ENCODE peak calls at places on chromosomes 6 and 20, in six cellular contexts. W is Peyer's patch, T is A549, X is tibial nerve, R is ovary, P is spleen. C is an unnamed sample. For H3K4me1, the result is how much of the 10 kb centered on the place peaks cover.

GRCh38 chr20:14696937-14697336 is 359.5 kb upstream of the FLRT3 start:
- DNase-seq in W (no peak), T (no peak), P (no peak), X (no peak), R (no peak), C (no peak)

GRCh38 chr20:5863040-5863811 is 87.1 kb downstream of the TRMT6 start:
- DNase-seq in W (no peak), T (no peak), R (peak), P (peak), X (no peak), C (peak)

GRCh38 chr20:59515013-59515905 is 89.1 kb upstream of the PHACTR3 start:
- DNase-seq in P (no peak), W (peak), T (peak), X (peak), R (peak), C (peak)

GRCh38 chr20:54132612-54133433 is 41.0 kb downstream of the CYP24A1 start:
- DNase-seq in T (peak), R (no peak), X (peak), P (no peak), W (no peak), C (peak)

GRCh38 chr6:117783280-117783679 is 108.0 kb downstream of the NUS1 start:
- DNase-seq in R (no peak), W (no peak), P (no peak), T (no peak), X (no peak), C (no peak)

GRCh38 chr20:34111057-34111711 is 859 bp downstream of the EIF2S2 start:
- DNase-seq in T (no peak), X (peak), P (peak), W (no peak), R (no peak), C (no peak)

GRCh38 chr6:109299695-109300564 is 82.3 kb downstream of the CD164 start:
- DNase-seq in T (no peak), W (no peak), X (no peak), R (no peak), P (no peak), C (peak)

GRCh38 chr6:1381397-1382330 is 7.7 kb upstream of the FOXF2 start:
- DNase-seq in X (peak), R (no peak), P (peak), T (no peak), W (peak), C (no peak)

GRCh38 chr6:144094731-144095133 is 641 bp downstream of the SF3B5 start:
- DNase-seq in R (no peak), P (peak), T (no peak), X (no peak), W (no peak), C (no peak)

GRCh38 chr6:145453376-145453775 is 281.9 kb downstream of the EPM2A start:
- DNase-seq in X (no peak), W (no peak), R (no peak), T (no peak), P (no peak), C (no peak)

GRCh38 chr6:53581161-53581560 is 36.3 kb upstream of the GCLC start:
- DNase-seq in R (no peak), W (no peak), X (no peak), T (no peak), P (no peak), C (peak)

GRCh38 chr6:147204060-147204785 is at the start of gene STXBP5:
- DNase-seq in P (peak), X (peak), T (no peak), R (peak), W (peak), C (peak)

GRCh38 chr6:9634776-9635175 is 780.1 kb downstream of the TFAP2A start:
- DNase-seq in R (no peak), X (no peak), T (no peak), W (no peak), P (no peak), C (no peak)

GRCh38 chr20:35625584-35626385 is 10.2 kb downstream of the SPAG4 start:
- DNase-seq in P (no peak), R (no peak), X (no peak), T (no peak), W (no peak), C (no peak)

GRCh38 chr20:64062596-64063388 is at the start of gene TCEA2:
- DNase-seq in W (peak), X (peak), P (peak), R (peak), T (peak), C (peak)

GRCh38 chr6:118918326-118918725 is 16.6 kb downstream of the MCM9 start:
- DNase-seq in T (no peak), X (no peak), P (no peak), R (no peak), W (no peak), C (no peak)

GRCh38 chr20:39631557-39631956 is 669.4 kb downstream of the DHX35 start:
- DNase-seq in T (no peak), W (no peak), P (no peak), R (no peak), X (no peak), C (no peak)

GRCh38 chr6:83853178-83853967 is at the start of gene RIPPLY2:
- DNase-seq in T (no peak), P (peak), W (peak), X (no peak), R (no peak), C (no peak)

GRCh38 chr6:71444222-71444621 is 155.6 kb downstream of the OGFRL1 start:
- DNase-seq in P (no peak), R (no peak), X (no peak), W (no peak), T (no peak), C (no peak)

GRCh38 chr6:125749864-125750691 is 646 bp downstream of the HEY2 start:
- DNase-seq in P (no peak), X (no peak), R (no peak), W (no peak), T (no peak), C (no peak)

GRCh38 chr6:123925360-123925759 is 121.7 kb downstream of the NKAIN2 start:
- DNase-seq in X (no peak), P (no peak), W (no peak), R (no peak), T (no peak), C (no peak)

GRCh38 chr6:37630281-37630799 is 67.3 kb downstream of the MDGA1 start:
- DNase-seq in T (peak), X (no peak), R (no peak), P (no peak), W (no peak), C (no peak)

GRCh38 chr20:24950836-24951525 is 1.9 kb downstream of the CST7 start:
- DNase-seq in P (peak), X (no peak), T (no peak), W (peak), R (no peak), C (no peak)

GRCh38 chr6:117676577-117677218 is 1.4 kb downstream of the NUS1 start:
- DNase-seq in X (no peak), T (no peak), W (no peak), R (no peak), P (no peak), C (no peak)

GRCh38 chr20:48621256-48622078 is 206.3 kb downstream of the PREX1 start:
- DNase-seq in T (peak), R (peak), W (peak), P (peak), X (no peak), C (no peak)

GRCh38 chr6:85452441-85452881 is 2.6 kb downstream of the NT5E start:
- DNase-seq in X (no peak), W (no peak), P (no peak), T (no peak), R (no peak), C (no peak)

GRCh38 chr20:20410678-20411077 is 42.8 kb downstream of the INSM1 start:
- DNase-seq in R (peak), W (no peak), P (no peak), T (no peak), X (no peak), C (no peak)
- H3K4me1 ChIP-seq in R (under half), W (under half), P (under half), T (under half), X (under half), C (under half)

GRCh38 chr6:35026434-35027222 is 114.5 kb downstream of the TCP11 start:
- DNase-seq in R (no peak), X (no peak), W (no peak), T (no peak), P (no peak), C (no peak)

GRCh38 chr6:35027807-35028206 is 113.3 kb downstream of the TCP11 start:
- DNase-seq in W (no peak), T (no peak), P (no peak), R (no peak), X (no peak), C (no peak)

GRCh38 chr6:35023601-35024000 is 117.5 kb downstream of the TCP11 start:
- DNase-seq in P (no peak), W (no peak), T (no peak), R (no peak), X (no peak), C (no peak)

GRCh38 chr6:35024601-35025054 is 116.5 kb downstream of the TCP11 start:
- DNase-seq in X (no peak), W (no peak), T (peak), R (no peak), P (no peak), C (no peak)

DNA sequence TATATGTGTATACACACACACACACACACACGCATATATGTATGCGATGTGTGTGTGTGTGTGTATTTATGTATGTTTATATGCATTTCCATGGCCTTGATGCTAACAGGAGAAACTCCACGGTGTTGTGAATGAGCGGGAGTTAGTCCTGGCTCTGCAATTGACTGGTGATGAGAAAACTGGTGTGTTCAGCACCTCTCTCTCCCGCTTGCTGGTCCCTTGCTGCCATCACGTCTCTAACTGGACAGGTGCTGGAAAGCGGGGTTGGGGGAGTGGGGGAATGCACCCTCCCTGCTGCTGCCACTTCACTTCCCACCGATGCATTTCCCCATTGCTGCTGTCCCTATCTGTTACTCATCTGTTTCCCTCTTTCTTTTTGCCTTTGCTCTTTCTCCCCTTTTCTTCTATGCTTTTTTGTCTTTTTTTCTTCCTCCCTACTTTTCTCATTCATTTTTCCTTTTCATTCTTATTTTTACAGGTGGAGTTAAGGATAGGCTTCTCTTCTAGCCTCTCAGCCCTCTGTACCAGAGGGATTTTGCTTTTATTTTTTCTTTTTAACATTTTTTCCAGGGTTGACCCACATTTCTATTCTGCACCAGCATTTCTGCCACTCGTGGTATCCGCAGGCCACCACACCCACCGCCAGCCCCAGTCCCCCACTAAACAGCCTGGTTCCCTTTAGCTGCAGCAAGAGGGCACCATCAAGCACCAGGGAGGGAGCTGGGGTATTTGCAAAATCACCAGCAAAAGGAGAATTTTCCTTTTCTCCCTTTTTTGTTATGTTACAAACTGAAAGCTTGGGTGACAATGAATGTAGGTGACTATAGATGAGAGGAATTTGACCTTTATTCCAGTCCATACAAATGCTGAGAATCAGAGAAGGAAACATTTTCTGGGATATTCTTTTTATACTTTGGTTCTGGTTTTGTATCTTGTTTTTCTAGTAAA is 115.6 kb downstream of the TCP11 start:
- DNase-seq in W (no peak), R (no peak), T (no peak), P (no peak), X (no peak), C (no peak)
- TF ChIP-seq CTCF in W (no peak), R (no peak), T (no peak), P (no peak), X (peak), C (no peak)

GRCh38 chr6:15519681-15520080 is 143.1 kb downstream of the DTNBP1 start:
- DNase-seq in P (peak), X (no peak), W (no peak), T (no peak), R (no peak), C (no peak)

GRCh38 chr6:15517600-15517999 is 145.2 kb downstream of the DTNBP1 start:
- DNase-seq in X (no peak), P (no peak), T (no peak), W (no peak), R (no peak), C (no peak)

GRCh38 chr6:15520616-15521203 is 142.1 kb downstream of the DTNBP1 start:
- DNase-seq in P (peak), X (no peak), T (no peak), W (no peak), R (no peak), C (no peak)

GRCh38 chr6:15518057-15518456 is 144.8 kb downstream of the DTNBP1 start:
- DNase-seq in W (no peak), X (no peak), R (no peak), P (peak), T (no peak), C (no peak)

DNA sequence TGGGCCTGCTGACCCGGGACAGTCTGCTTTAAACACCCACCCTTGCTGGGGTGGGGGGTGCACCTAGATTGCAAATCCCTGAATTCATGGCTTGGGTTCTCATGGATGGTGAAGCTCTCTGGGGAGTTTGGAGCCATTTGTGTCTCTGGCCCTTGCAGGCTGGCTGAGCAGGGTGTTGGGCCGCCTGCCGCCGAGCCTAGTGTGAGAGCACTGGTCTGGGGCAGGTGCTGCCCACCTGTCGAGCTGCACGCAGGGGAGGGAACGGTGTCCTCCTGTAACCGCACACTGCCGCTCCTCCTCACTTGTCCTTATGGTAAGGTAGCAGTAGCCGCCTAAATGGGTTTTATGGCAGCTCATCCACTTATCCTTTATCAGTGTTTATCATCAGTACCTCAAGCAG is 143.9 kb downstream of the DTNBP1 start:
- DNase-seq in W (no peak), X (no peak), R (no peak), T (no peak), P (peak), C (no peak)
- TF ChIP-seq POLR2A in W (no peak), X (no peak), R (no peak), T (no peak), P (no peak), C (no peak)

DNA sequence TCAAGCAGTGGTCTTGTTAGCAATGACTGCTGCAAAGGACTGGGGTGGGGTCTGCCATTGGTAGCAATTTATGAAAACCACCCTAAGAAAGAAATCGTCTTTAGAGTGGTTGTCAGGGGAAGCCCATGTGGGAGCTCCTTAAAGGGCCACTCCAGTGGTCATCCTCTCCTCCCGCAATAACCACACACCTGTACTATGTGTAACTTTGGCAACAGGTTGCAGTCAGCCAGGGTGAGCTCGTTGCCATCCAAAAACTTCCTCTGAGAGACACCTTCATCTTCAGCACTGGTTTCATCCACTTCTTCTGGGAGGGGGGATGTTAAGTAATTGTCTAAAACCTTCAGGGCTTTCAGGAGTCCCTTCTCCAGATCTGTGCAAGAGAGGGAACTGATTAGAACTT is 2.9 kb upstream of the DDAH2 start:
- DNase-seq in X (no peak), P (no peak), W (no peak), T (no peak), R (no peak), C (no peak)
- H3K4me1 ChIP-seq in X (under half), P (half or more), W (under half), T (under half), R (under half), C (under half)

DNA sequence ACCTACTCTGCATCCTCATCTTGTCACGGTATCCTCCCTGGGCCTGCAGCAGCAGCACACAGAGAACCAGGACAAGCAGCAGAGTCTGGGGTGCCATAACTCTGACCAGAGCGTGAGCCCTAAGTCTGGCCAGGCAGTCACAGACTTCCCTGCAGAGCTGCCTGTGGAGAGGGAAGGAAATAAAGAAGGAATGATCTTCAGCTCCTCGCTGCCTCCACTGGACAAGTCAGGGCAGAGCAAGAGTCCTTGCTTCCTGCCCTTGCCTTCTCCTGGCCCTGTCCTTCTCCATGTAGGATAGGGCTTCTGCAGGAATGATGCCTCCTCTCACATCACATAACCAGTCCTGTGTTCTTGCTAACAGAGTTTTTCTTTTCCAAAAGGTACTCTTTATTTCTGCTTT is 15.9 kb upstream of the WFDC11 start:
- DNase-seq in X (no peak), T (peak), W (no peak), R (no peak), P (no peak), C (no peak)
- TF ChIP-seq CTCF in X (no peak), T (no peak), W (no peak), R (no peak), P (no peak), C (no peak)